ENCODE peak calls at places on chromosomes 7 and 10, in four cellular contexts. N is mucosa of descending colon, D is fibroblast of pulmonary artery, E is cardiac muscle cell. A is an unnamed sample.

GRCh38 chr7:31066516-31067130 is 14.5 kb downstream of the ADCYAP1R1 start:
- DNase-seq in N (no peak), D (no peak), E (no peak), A (no peak)

GRCh38 chr7:1531263-1531978 is 919 bp downstream of the MAFK start:
- DNase-seq in N (no peak), D (peak), E (peak), A (no peak)

GRCh38 chr10:8594176-8594575 is 539.7 kb downstream of the GATA3 start:
- DNase-seq in N (no peak), D (no peak), E (no peak), A (no peak)

GRCh38 chr7:68103319-68103718 is 1106.7 kb downstream of the TYW1 start:
- DNase-seq in N (no peak), D (no peak), E (no peak), A (no peak)

GRCh38 chr10:45425628-45426563 is 51.9 kb downstream of the ALOX5 start:
- DNase-seq in N (no peak), D (peak), E (no peak), A (no peak)

GRCh38 chr10:49534670-49535381 is 4.1 kb downstream of the ERCC6 start:
- DNase-seq in N (no peak), D (peak), E (no peak), A (no peak)

GRCh38 chr10:90723416-90724068 is 134.3 kb downstream of the HTR7 start:
- DNase-seq in N (no peak), D (no peak), E (no peak), A (no peak)

GRCh38 chr10:84938117-84938905 is 609.9 kb downstream of the CCSER2 start:
- DNase-seq in N (no peak), D (no peak), E (no peak), A (no peak)

GRCh38 chr7:150502519-150502918 is 12.2 kb upstream of the GIMAP7 start:
- DNase-seq in N (no peak), D (no peak), E (no peak), A (no peak)

GRCh38 chr10:12766222-12766621 is 235.3 kb downstream of the CCDC3 start:
- DNase-seq in N (no peak), D (no peak), E (no peak), A (no peak)

GRCh38 chr7:45708046-45708950 is 134.1 kb downstream of the ADCY1 start:
- DNase-seq in N (no peak), D (no peak), E (no peak), A (no peak)

GRCh38 chr7:152336754-152337368 is 98.9 kb downstream of the KMT2C start:
- DNase-seq in N (peak), D (peak), E (peak), A (no peak)

GRCh38 chr7:17307558-17307957 is 9.1 kb downstream of the AHR start:
- DNase-seq in N (no peak), D (no peak), E (no peak), A (no peak)
- H3K4me3 ChIP-seq in N (no peak), D (no peak), E (no peak), A (no peak)

GRCh38 chr10:91800192-91800591 is 2.0 kb downstream of the TNKS2 start:
- DNase-seq in N (no peak), D (no peak), E (no peak), A (no peak)

GRCh38 chr10:91798736-91799579 is 732 bp downstream of the TNKS2 start:
- DNase-seq in N (peak), D (peak), E (no peak), A (no peak)

GRCh38 chr10:91797874-91798735 is at the start of gene TNKS2:
- DNase-seq in N (peak), D (peak), E (peak), A (peak)

GRCh38 chr10:91799580-91799975 is 1.4 kb downstream of the TNKS2 start:
- DNase-seq in N (no peak), D (no peak), E (no peak), A (no peak)

GRCh38 chr10:91800756-91801155 is 2.5 kb downstream of the TNKS2 start:
- DNase-seq in N (no peak), D (no peak), E (no peak), A (no peak)
- H3K4me3 ChIP-seq in N (no peak), D (no peak), E (peak), A (no peak)

GRCh38 chr7:137916564-137916963 is 69.8 kb upstream of the DGKI start:
- DNase-seq in N (no peak), D (no peak), E (no peak), A (no peak)
- H3K4me3 ChIP-seq in N (no peak), D (no peak), E (no peak), A (no peak)

DNA sequence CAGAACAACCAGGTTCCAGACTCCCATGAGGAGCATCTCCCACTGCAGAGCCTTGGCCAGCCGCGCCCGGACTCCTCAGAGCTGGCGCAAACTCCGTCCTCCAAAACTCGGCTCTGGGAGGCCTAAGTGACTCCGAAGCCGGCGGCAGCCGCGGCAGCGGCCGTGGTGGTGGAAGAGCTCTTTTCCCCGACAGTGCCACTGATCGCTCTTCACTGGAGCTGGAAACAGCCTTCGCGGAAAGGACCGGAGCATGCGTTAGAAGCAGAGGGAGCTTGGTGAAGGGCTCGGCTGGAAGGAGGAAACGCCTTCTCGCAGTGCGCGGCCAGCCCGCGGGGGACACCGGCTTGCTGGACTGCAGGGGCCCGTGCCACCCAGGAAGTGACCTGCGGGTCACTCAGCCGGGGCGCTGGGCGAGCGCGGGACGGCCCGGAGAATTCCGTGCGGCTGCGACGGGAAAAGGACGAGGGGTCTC is 5.0 kb upstream of the HOXA13 start:
- DNase-seq in N (peak), D (no peak), E (no peak), A (no peak)
- H3K4me3 ChIP-seq in N (no peak), D (no peak), E (no peak), A (peak)

GRCh38 chr10:104340099-104340594 is 1.9 kb upstream of the ITPRIP start:
- DNase-seq in N (peak), D (no peak), E (no peak), A (no peak)
- H3K4me3 ChIP-seq in N (no peak), D (peak), E (no peak), A (no peak)

DNA sequence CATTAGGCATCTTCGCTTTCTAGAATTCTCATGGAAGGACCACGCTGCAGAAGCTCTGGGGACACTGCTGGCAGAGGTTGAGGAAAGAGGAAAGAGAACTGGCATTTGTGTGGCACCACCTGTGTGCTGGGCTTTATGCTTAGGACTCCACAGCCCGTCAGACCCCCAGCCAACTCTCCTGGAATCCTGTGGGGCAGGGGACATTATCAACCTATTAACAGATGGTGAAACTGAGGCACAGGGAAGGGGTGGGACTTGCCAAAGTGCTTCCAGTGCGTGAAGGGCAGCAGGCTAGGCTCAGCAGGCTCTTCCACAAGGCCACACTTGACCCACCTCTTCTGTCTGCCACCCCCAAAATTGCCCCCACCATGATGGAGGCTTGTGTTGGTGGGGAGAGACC is 46.8 kb downstream of the ZCCHC24 start:
- DNase-seq in N (no peak), D (no peak), E (no peak), A (no peak)
- H3K4me3 ChIP-seq in N (no peak), D (no peak), E (no peak), A (no peak)

DNA sequence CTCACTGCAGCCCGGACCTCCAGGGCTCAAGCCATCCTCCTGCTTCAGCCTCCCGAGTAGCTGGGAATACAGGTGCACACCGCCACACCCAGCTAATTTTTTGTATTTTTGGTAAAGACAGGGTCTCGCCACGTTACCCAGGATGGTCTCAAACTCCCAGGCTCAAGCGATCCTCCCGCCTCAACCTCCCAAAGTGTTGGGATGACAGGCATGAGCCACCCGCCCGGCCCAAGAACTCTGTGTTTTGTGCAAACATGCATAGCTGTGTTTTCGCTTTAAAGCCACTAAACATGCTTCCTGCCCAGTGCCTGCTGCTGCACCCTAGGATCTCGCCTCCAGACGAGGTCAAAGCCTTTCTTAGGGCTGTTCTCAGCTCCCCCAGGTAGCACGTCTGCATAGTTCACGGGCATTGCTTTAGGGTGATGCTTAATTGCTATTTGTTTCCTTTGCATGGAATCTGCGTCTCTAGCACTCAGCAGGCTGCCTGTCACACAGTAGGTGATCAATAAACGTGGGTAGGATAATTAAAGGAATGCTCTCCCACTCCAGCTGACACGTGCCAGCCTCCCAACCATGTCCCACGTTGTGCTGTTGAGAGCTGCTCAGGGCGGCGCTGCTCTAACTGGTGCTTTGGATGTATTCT is 51.0 kb upstream of the FOXK1 start:
- DNase-seq in N (no peak), D (no peak), E (no peak), A (no peak)
- H3K4me3 ChIP-seq in N (no peak), D (peak), E (no peak), A (no peak)

GRCh38 chr10:110352930-110353243 is 48.2 kb upstream of the SMNDC1 start:
- DNase-seq in N (no peak), D (no peak), E (no peak), A (no peak)
- H3K4me3 ChIP-seq in N (no peak), D (no peak), E (no peak), A (no peak)